ENCODE peak calls at places on chromosome 10, in six cellular contexts. F, P, R, J, I and H are unnamed samples.

GRCh38 chr10:395665-396064 is 260.4 kb downstream of the ZMYND11 start:
- DNase-seq in F (no peak), P (no peak), R (no peak), J (no peak), I (no peak), H (no peak)

GRCh38 chr10:79022565-79023488 is 45.9 kb upstream of the ZMIZ1 start:
- DNase-seq in F (peak; percentile 69), P (no peak), R (no peak), J (no peak), I (no peak), H (peak; percentile 29)

GRCh38 chr10:107631876-107632275 is 467.4 kb upstream of the SORCS1 start:
- DNase-seq in F (no peak), P (no peak), R (no peak), J (no peak), I (no peak), H (no peak)

GRCh38 chr10:17787087-17787942 is 21.8 kb upstream of the MRC1 start:
- DNase-seq in F (no peak), P (peak; percentile 87), R (no peak), J (no peak), I (peak; percentile 97), H (peak; percentile 29)

GRCh38 chr10:13661261-13661660 is 74.5 kb downstream of the PRPF18 start:
- DNase-seq in F (no peak), P (no peak), R (no peak), J (no peak), I (no peak), H (no peak)

GRCh38 chr10:131947631-131948347 is 33.9 kb downstream of the BNIP3 start:
- DNase-seq in F (no peak), P (no peak), R (no peak), J (no peak), I (peak; percentile 78), H (no peak)

GRCh38 chr10:62020362-62020730 is 118.8 kb downstream of the ARID5B start:
- DNase-seq in F (no peak), P (no peak), R (no peak), J (no peak), I (no peak), H (no peak)

GRCh38 chr10:101032637-101033201 is 1.7 kb downstream of the SFXN3 start:
- DNase-seq in F (peak; percentile 52), P (peak; percentile 44), R (peak; percentile 77), J (no peak), I (peak; percentile 91), H (no peak)

GRCh38 chr10:99860466-99860865 is 78.0 kb downstream of the ABCC2 start:
- DNase-seq in F (no peak), P (no peak), R (no peak), J (no peak), I (no peak), H (no peak)

GRCh38 chr10:121469797-121470606 is 128.2 kb downstream of the FGFR2 start:
- DNase-seq in F (no peak), P (no peak), R (no peak), J (no peak), I (no peak), H (no peak)

GRCh38 chr10:99681553-99681952 is 22.2 kb downstream of the ENTPD7 start:
- DNase-seq in F (no peak), P (peak; percentile 69), R (no peak), J (no peak), I (peak; percentile 84), H (no peak)

GRCh38 chr10:3652886-3653285 is 132.1 kb downstream of the KLF6 start:
- DNase-seq in F (no peak), P (no peak), R (no peak), J (no peak), I (peak; percentile 40), H (no peak)

GRCh38 chr10:116590590-116591444 is at the start of gene PNLIPRP1:
- DNase-seq in F (no peak), P (no peak), R (no peak), J (no peak), I (no peak), H (no peak)

GRCh38 chr10:21526952-21527633 is 1.6 kb upstream of the SKIDA1 start:
- DNase-seq in F (peak; percentile 79), P (no peak), R (peak; percentile 69), J (no peak), I (peak; percentile 58), H (no peak)

GRCh38 chr10:3902054-3902808 is 117.2 kb upstream of the KLF6 start:
- DNase-seq in F (no peak), P (no peak), R (no peak), J (no peak), I (no peak), H (no peak)